ENCODE peak calls at places on chromosome 15, in eight cellular contexts. One of them, this sample, is unnamed.

GRCh38 chr15:41517895-41518449 is 4.3 kb upstream of the LTK start:
- DNase-seq in HT-29: no peak
- DNase-seq in heart right ventricle: no peak
- DNase-seq in aorta: peak
- DNase-seq in ELR: no peak
- DNase-seq in NCI-H1092: no peak
- DNase-seq in NCI-H524 treated with DMSO at 0.1 percent for 48 hours: no peak
- DNase-seq in erythroblast: no peak
- DNase-seq in this sample: no peak

GRCh38 chr15:29870495-29871151 is 48.4 kb upstream of the TJP1 start:
- DNase-seq in NCI-H524 treated with DMSO at 0.1 percent for 48 hours: no peak
- DNase-seq in erythroblast: no peak
- DNase-seq in heart right ventricle: peak
- DNase-seq in aorta: no peak
- DNase-seq in NCI-H1092: peak
- DNase-seq in HT-29: no peak
- DNase-seq in ELR: no peak
- DNase-seq in this sample: no peak

GRCh38 chr15:44500555-44500954 is 36.4 kb upstream of the EIF3J start:
- DNase-seq in heart right ventricle: no peak
- DNase-seq in ELR: no peak
- DNase-seq in aorta: no peak
- DNase-seq in HT-29: no peak
- DNase-seq in erythroblast: no peak
- DNase-seq in NCI-H1092: no peak
- DNase-seq in NCI-H524 treated with DMSO at 0.1 percent for 48 hours: no peak
- DNase-seq in this sample: no peak

GRCh38 chr15:36658321-36658720 is 78.9 kb downstream of the CDIN1 start:
- DNase-seq in ELR: peak
- DNase-seq in aorta: no peak
- DNase-seq in erythroblast: no peak
- DNase-seq in heart right ventricle: no peak
- DNase-seq in HT-29: peak
- DNase-seq in NCI-H524 treated with DMSO at 0.1 percent for 48 hours: no peak
- DNase-seq in NCI-H1092: no peak
- DNase-seq in this sample: no peak

GRCh38 chr15:38189651-38190280 is 62.9 kb upstream of the SPRED1 start:
- DNase-seq in NCI-H524 treated with DMSO at 0.1 percent for 48 hours: no peak
- DNase-seq in ELR: peak
- DNase-seq in heart right ventricle: no peak
- DNase-seq in erythroblast: no peak
- DNase-seq in HT-29: no peak
- DNase-seq in aorta: no peak
- DNase-seq in NCI-H1092: no peak
- DNase-seq in this sample: no peak

GRCh38 chr15:100501095-100501494 is 27.7 kb downstream of the CERS3 start:
- DNase-seq in aorta: no peak
- DNase-seq in ELR: no peak
- DNase-seq in NCI-H1092: no peak
- DNase-seq in HT-29: no peak
- DNase-seq in NCI-H524 treated with DMSO at 0.1 percent for 48 hours: no peak
- DNase-seq in heart right ventricle: no peak
- DNase-seq in erythroblast: no peak
- DNase-seq in this sample: no peak

GRCh38 chr15:101440846-101441590 is 48.5 kb downstream of the PCSK6 start:
- DNase-seq in ELR: no peak
- DNase-seq in HT-29: no peak
- DNase-seq in NCI-H1092: no peak
- DNase-seq in erythroblast: no peak
- DNase-seq in aorta: no peak
- DNase-seq in NCI-H524 treated with DMSO at 0.1 percent for 48 hours: no peak
- DNase-seq in heart right ventricle: no peak
- DNase-seq in this sample: no peak

GRCh38 chr15:25542648-25543047 is 103.8 kb upstream of the UBE3A start:
- DNase-seq in aorta: no peak
- DNase-seq in HT-29: no peak
- DNase-seq in heart right ventricle: no peak
- DNase-seq in NCI-H1092: no peak
- DNase-seq in erythroblast: no peak
- DNase-seq in ELR: no peak
- DNase-seq in NCI-H524 treated with DMSO at 0.1 percent for 48 hours: no peak
- DNase-seq in this sample: no peak

GRCh38 chr15:75227663-75228280 is 26.1 kb downstream of the C15orf39 start:
- DNase-seq in ELR: no peak
- DNase-seq in NCI-H1092: no peak
- DNase-seq in erythroblast: no peak
- DNase-seq in HT-29: no peak
- DNase-seq in heart right ventricle: no peak
- DNase-seq in NCI-H524 treated with DMSO at 0.1 percent for 48 hours: no peak
- DNase-seq in aorta: peak
- DNase-seq in this sample: no peak

GRCh38 chr15:98518823-98519561 is 129.3 kb upstream of the IGF1R start:
- DNase-seq in NCI-H524 treated with DMSO at 0.1 percent for 48 hours: peak
- DNase-seq in ELR: peak
- DNase-seq in NCI-H1092: peak
- DNase-seq in erythroblast: peak
- DNase-seq in HT-29: peak
- DNase-seq in aorta: peak
- DNase-seq in heart right ventricle: no peak
- DNase-seq in this sample: no peak

GRCh38 chr15:25710184-25710583 is 152.9 kb downstream of the ATP10A start:
- DNase-seq in NCI-H524 treated with DMSO at 0.1 percent for 48 hours: no peak
- DNase-seq in NCI-H1092: no peak
- DNase-seq in heart right ventricle: peak
- DNase-seq in aorta: no peak
- DNase-seq in erythroblast: peak
- DNase-seq in ELR: no peak
- DNase-seq in HT-29: peak
- DNase-seq in this sample: no peak

GRCh38 chr15:101615414-101615985 is 36.7 kb downstream of the TM2D3 start:
- DNase-seq in erythroblast: no peak
- DNase-seq in ELR: peak
- DNase-seq in heart right ventricle: no peak
- DNase-seq in HT-29: no peak
- DNase-seq in NCI-H524 treated with DMSO at 0.1 percent for 48 hours: no peak
- DNase-seq in NCI-H1092: no peak
- DNase-seq in aorta: peak
- DNase-seq in this sample: peak

GRCh38 chr15:90400005-90400758 is 12.1 kb downstream of the IQGAP1 start:
- DNase-seq in NCI-H1092: no peak
- DNase-seq in ELR: peak
- DNase-seq in erythroblast: no peak
- DNase-seq in NCI-H524 treated with DMSO at 0.1 percent for 48 hours: no peak
- DNase-seq in aorta: no peak
- DNase-seq in HT-29: peak
- DNase-seq in heart right ventricle: no peak
- DNase-seq in this sample: no peak

GRCh38 chr15:90872481-90873184 is 4.2 kb downstream of the FURIN start:
- DNase-seq in ELR: peak
- DNase-seq in NCI-H1092: no peak
- DNase-seq in HT-29: peak
- DNase-seq in NCI-H524 treated with DMSO at 0.1 percent for 48 hours: no peak
- DNase-seq in aorta: peak
- DNase-seq in heart right ventricle: no peak
- DNase-seq in erythroblast: peak
- DNase-seq in this sample: peak

GRCh38 chr15:83653639-83654378 is at the start of gene ADAMTSL3:
- DNase-seq in aorta: peak
- DNase-seq in ELR: no peak
- DNase-seq in NCI-H1092: no peak
- DNase-seq in NCI-H524 treated with DMSO at 0.1 percent for 48 hours: no peak
- DNase-seq in heart right ventricle: peak
- DNase-seq in erythroblast: peak
- DNase-seq in HT-29: no peak
- DNase-seq in this sample: peak

GRCh38 chr15:85825719-85826118 is 31.0 kb upstream of the KLHL25 start:
- DNase-seq in HT-29: peak
- DNase-seq in aorta: no peak
- DNase-seq in NCI-H524 treated with DMSO at 0.1 percent for 48 hours: peak
- DNase-seq in heart right ventricle: no peak
- DNase-seq in erythroblast: no peak
- DNase-seq in ELR: no peak
- DNase-seq in NCI-H1092: no peak
- DNase-seq in this sample: no peak

GRCh38 chr15:74540135-74540760 is 772 bp upstream of the ARID3B start:
- DNase-seq in aorta: no peak
- DNase-seq in HT-29: no peak
- DNase-seq in erythroblast: peak
- DNase-seq in heart right ventricle: no peak
- DNase-seq in NCI-H1092: no peak
- DNase-seq in NCI-H524 treated with DMSO at 0.1 percent for 48 hours: no peak
- DNase-seq in ELR: peak
- DNase-seq in this sample: no peak

GRCh38 chr15:89016549-89017041 is 71.7 kb upstream of the ABHD2 start:
- DNase-seq in erythroblast: no peak
- DNase-seq in NCI-H1092: no peak
- DNase-seq in HT-29: no peak
- DNase-seq in ELR: no peak
- DNase-seq in heart right ventricle: no peak
- DNase-seq in aorta: no peak
- DNase-seq in NCI-H524 treated with DMSO at 0.1 percent for 48 hours: no peak
- DNase-seq in this sample: peak

GRCh38 chr15:72285927-72286516 is 13.7 kb upstream of the PARP6 start:
- DNase-seq in heart right ventricle: peak
- DNase-seq in erythroblast: peak
- DNase-seq in NCI-H524 treated with DMSO at 0.1 percent for 48 hours: no peak
- DNase-seq in ELR: peak
- DNase-seq in aorta: peak
- DNase-seq in NCI-H1092: no peak
- DNase-seq in HT-29: peak
- DNase-seq in this sample: peak

GRCh38 chr15:61558172-61559146 is 329.4 kb upstream of the RORA start:
- DNase-seq in ELR: no peak
- DNase-seq in NCI-H1092: no peak
- DNase-seq in erythroblast: no peak
- DNase-seq in HT-29: no peak
- DNase-seq in NCI-H524 treated with DMSO at 0.1 percent for 48 hours: no peak
- DNase-seq in aorta: no peak
- DNase-seq in heart right ventricle: no peak
- DNase-seq in this sample: peak

GRCh38 chr15:37375529-37375928 is 275.2 kb upstream of the MEIS2 start:
- DNase-seq in HT-29: no peak
- DNase-seq in NCI-H524 treated with DMSO at 0.1 percent for 48 hours: no peak
- DNase-seq in ELR: no peak
- DNase-seq in heart right ventricle: no peak
- DNase-seq in aorta: no peak
- DNase-seq in erythroblast: no peak
- DNase-seq in NCI-H1092: no peak
- DNase-seq in this sample: no peak

GRCh38 chr15:80049046-80049445 is 10.4 kb upstream of the ZFAND6 start:
- DNase-seq in ELR: no peak
- DNase-seq in NCI-H1092: no peak
- DNase-seq in erythroblast: no peak
- DNase-seq in NCI-H524 treated with DMSO at 0.1 percent for 48 hours: no peak
- DNase-seq in HT-29: no peak
- DNase-seq in aorta: no peak
- DNase-seq in heart right ventricle: no peak
- DNase-seq in this sample: no peak

GRCh38 chr15:100111103-100112060 is 230.4 kb downstream of the ADAMTS17 start:
- DNase-seq in NCI-H1092: no peak
- DNase-seq in erythroblast: no peak
- DNase-seq in ELR: peak
- DNase-seq in heart right ventricle: peak
- DNase-seq in NCI-H524 treated with DMSO at 0.1 percent for 48 hours: no peak
- DNase-seq in HT-29: peak
- DNase-seq in aorta: peak
- DNase-seq in this sample: peak

GRCh38 chr15:32994810-32995424 is 199.6 kb downstream of the FMN1 start:
- DNase-seq in ELR: peak
- DNase-seq in aorta: no peak
- DNase-seq in NCI-H1092: no peak
- DNase-seq in erythroblast: peak
- DNase-seq in NCI-H524 treated with DMSO at 0.1 percent for 48 hours: no peak
- DNase-seq in HT-29: peak
- DNase-seq in heart right ventricle: no peak
- DNase-seq in this sample: no peak

GRCh38 chr15:74172751-74173544 is 562 bp upstream of the ISLR start:
- DNase-seq in aorta: peak
- DNase-seq in HT-29: no peak
- DNase-seq in NCI-H1092: no peak
- DNase-seq in erythroblast: no peak
- DNase-seq in ELR: peak
- DNase-seq in heart right ventricle: peak
- DNase-seq in NCI-H524 treated with DMSO at 0.1 percent for 48 hours: no peak
- DNase-seq in this sample: peak

GRCh38 chr15:50675524-50676144 is 11.0 kb downstream of the TRPM7 start:
- DNase-seq in NCI-H1092: no peak
- DNase-seq in NCI-H524 treated with DMSO at 0.1 percent for 48 hours: no peak
- DNase-seq in ELR: peak
- DNase-seq in aorta: no peak
- DNase-seq in heart right ventricle: no peak
- DNase-seq in HT-29: peak
- DNase-seq in erythroblast: peak
- DNase-seq in this sample: no peak

This sample was measured in gastrocnemius medialis.